ENCODE peak calls at places on chromosomes 1 and 21, in five cellular contexts. One of them, this sample, is unnamed.

GRCh38 chr21:46392921-46393320 is 65.8 kb upstream of the DIP2A start:
- DNase-seq in transverse colon: peak; percentile 13
- DNase-seq in NB4: no peak
- DNase-seq in fibroblast of lung: peak; percentile 52
- DNase-seq in fibroblast of villous mesenchyme: peak; percentile 73
- DNase-seq in this sample: peak; percentile 39

GRCh38 chr1:5333326-5333725 is 658.9 kb downstream of the NPHP4 start:
- DNase-seq in transverse colon: no peak
- DNase-seq in NB4: no peak
- DNase-seq in fibroblast of lung: no peak
- DNase-seq in fibroblast of villous mesenchyme: no peak
- DNase-seq in this sample: no peak

GRCh38 chr1:245915406-245915805 is 591.7 kb downstream of the SMYD3 start:
- DNase-seq in transverse colon: no peak
- DNase-seq in NB4: no peak
- DNase-seq in fibroblast of lung: no peak
- DNase-seq in fibroblast of villous mesenchyme: no peak
- DNase-seq in this sample: no peak

GRCh38 chr1:33641099-33641830 is 168.8 kb downstream of the ZSCAN20 start:
- DNase-seq in transverse colon: no peak
- DNase-seq in NB4: peak; percentile 23
- DNase-seq in fibroblast of lung: peak; percentile 23
- DNase-seq in fibroblast of villous mesenchyme: peak; percentile 18
- DNase-seq in this sample: peak; percentile 43

GRCh38 chr1:112619518-112620458 is at the start of gene CAPZA1:
- DNase-seq in transverse colon: peak; percentile 95
- DNase-seq in NB4: peak; percentile 96
- DNase-seq in fibroblast of lung: peak; percentile 92
- DNase-seq in fibroblast of villous mesenchyme: peak; percentile 94
- DNase-seq in this sample: peak; percentile 89

GRCh38 chr1:6163973-6164617 is 16.0 kb downstream of the CHD5 start:
- DNase-seq in transverse colon: no peak
- DNase-seq in NB4: no peak
- DNase-seq in fibroblast of lung: no peak
- DNase-seq in fibroblast of villous mesenchyme: no peak
- DNase-seq in this sample: no peak

GRCh38 chr1:91846007-91846620 is 39.8 kb downstream of the TGFBR3 start:
- DNase-seq in transverse colon: peak; percentile 70
- DNase-seq in NB4: peak; percentile 4
- DNase-seq in fibroblast of lung: peak; percentile 36
- DNase-seq in fibroblast of villous mesenchyme: peak; percentile 80
- DNase-seq in this sample: peak; percentile 85

GRCh38 chr21:27545754-27546349 is 579.0 kb upstream of the ADAMTS5 start:
- DNase-seq in transverse colon: no peak
- DNase-seq in NB4: no peak
- DNase-seq in fibroblast of lung: no peak
- DNase-seq in fibroblast of villous mesenchyme: no peak
- DNase-seq in this sample: no peak

GRCh38 chr21:44748621-44749020 is 37.2 kb upstream of the TSPEAR start:
- DNase-seq in transverse colon: no peak
- DNase-seq in NB4: no peak
- DNase-seq in fibroblast of lung: no peak
- DNase-seq in fibroblast of villous mesenchyme: no peak
- DNase-seq in this sample: no peak

GRCh38 chr1:231414260-231415016 is 7.6 kb downstream of the EGLN1 start:
- DNase-seq in transverse colon: no peak
- DNase-seq in NB4: no peak
- DNase-seq in fibroblast of lung: no peak
- DNase-seq in fibroblast of villous mesenchyme: no peak
- DNase-seq in this sample: no peak

GRCh38 chr1:28148880-28149195 is 27.7 kb downstream of the PTAFR start:
- DNase-seq in transverse colon: no peak
- DNase-seq in NB4: no peak
- DNase-seq in fibroblast of lung: no peak
- DNase-seq in fibroblast of villous mesenchyme: no peak
- DNase-seq in this sample: no peak

GRCh38 chr1:115302390-115302961 is 35.6 kb downstream of the NGF start:
- DNase-seq in transverse colon: no peak
- DNase-seq in NB4: no peak
- DNase-seq in fibroblast of lung: peak; percentile 93
- DNase-seq in fibroblast of villous mesenchyme: peak; percentile 75
- DNase-seq in this sample: peak; percentile 97

GRCh38 chr1:36384542-36385409 is 948 bp downstream of the STK40 start:
- DNase-seq in transverse colon: peak; percentile 84
- DNase-seq in NB4: peak; percentile 71
- DNase-seq in fibroblast of lung: peak; percentile 21
- DNase-seq in fibroblast of villous mesenchyme: peak; percentile 36
- DNase-seq in this sample: no peak

GRCh38 chr1:117802546-117803257 is 126.7 kb downstream of the GDAP2 start:
- DNase-seq in transverse colon: no peak
- DNase-seq in NB4: no peak
- DNase-seq in fibroblast of lung: peak; percentile 10
- DNase-seq in fibroblast of villous mesenchyme: peak; percentile 62
- DNase-seq in this sample: no peak

GRCh38 chr1:168180148-168180524 is 1.4 kb downstream of the TIPRL start:
- DNase-seq in transverse colon: no peak
- DNase-seq in NB4: peak; percentile 11
- DNase-seq in fibroblast of lung: no peak
- DNase-seq in fibroblast of villous mesenchyme: no peak
- DNase-seq in this sample: no peak

GRCh38 chr1:115280073-115280472 is 58.0 kb downstream of the NGF start:
- DNase-seq in transverse colon: no peak
- DNase-seq in NB4: no peak
- DNase-seq in fibroblast of lung: peak; percentile 85
- DNase-seq in fibroblast of villous mesenchyme: peak; percentile 83
- DNase-seq in this sample: peak; percentile 98

GRCh38 chr1:15114884-15115283 is 38.7 kb upstream of the TMEM51 start:
- DNase-seq in transverse colon: no peak
- DNase-seq in NB4: no peak
- DNase-seq in fibroblast of lung: no peak
- DNase-seq in fibroblast of villous mesenchyme: no peak
- DNase-seq in this sample: no peak

GRCh38 chr1:154744352-154744751 is 125.7 kb downstream of the KCNN3 start:
- DNase-seq in transverse colon: no peak
- DNase-seq in NB4: no peak
- DNase-seq in fibroblast of lung: no peak
- DNase-seq in fibroblast of villous mesenchyme: no peak
- DNase-seq in this sample: no peak

GRCh38 chr21:40276001-40276400 is 408.8 kb downstream of the PCP4 start:
- DNase-seq in transverse colon: no peak
- DNase-seq in NB4: no peak
- DNase-seq in fibroblast of lung: no peak
- DNase-seq in fibroblast of villous mesenchyme: no peak
- DNase-seq in this sample: no peak

GRCh38 chr1:89198081-89198480 is 661 bp downstream of the GBP4 start:
- DNase-seq in transverse colon: no peak
- DNase-seq in NB4: no peak
- DNase-seq in fibroblast of lung: no peak
- DNase-seq in fibroblast of villous mesenchyme: no peak
- DNase-seq in this sample: peak; percentile 0
- H3K4me3 ChIP-seq in transverse colon: peak overlapping the region; percentile 47
- H3K4me3 ChIP-seq in NB4: no peak overlapping the region
- H3K4me3 ChIP-seq in fibroblast of lung: peak overlapping the region; percentile 48
- H3K4me3 ChIP-seq in fibroblast of villous mesenchyme: peak overlapping the region; percentile 54
- H3K4me3 ChIP-seq in this sample: peak overlapping the region; percentile 54

GRCh38 chr1:214665606-214666110 is 62.7 kb downstream of the CENPF start:
- DNase-seq in transverse colon: no peak
- DNase-seq in NB4: no peak
- DNase-seq in fibroblast of lung: peak; percentile 74
- DNase-seq in fibroblast of villous mesenchyme: no peak
- DNase-seq in this sample: no peak

GRCh38 chr1:214664656-214665433 is 61.9 kb downstream of the CENPF start:
- DNase-seq in transverse colon: no peak
- DNase-seq in NB4: no peak
- DNase-seq in fibroblast of lung: peak; percentile 78
- DNase-seq in fibroblast of villous mesenchyme: no peak
- DNase-seq in this sample: no peak

GRCh38 chr1:214666674-214667073 is 63.7 kb downstream of the CENPF start:
- DNase-seq in transverse colon: no peak
- DNase-seq in NB4: no peak
- DNase-seq in fibroblast of lung: no peak
- DNase-seq in fibroblast of villous mesenchyme: no peak
- DNase-seq in this sample: no peak

GRCh38 chr1:214670098-214670497 is 67.1 kb downstream of the CENPF start:
- DNase-seq in transverse colon: no peak
- DNase-seq in NB4: no peak
- DNase-seq in fibroblast of lung: peak; percentile 25
- DNase-seq in fibroblast of villous mesenchyme: peak; percentile 85
- DNase-seq in this sample: peak; percentile 72
- H3K4me3 ChIP-seq in transverse colon: no peak overlapping the region
- H3K4me3 ChIP-seq in NB4: no peak overlapping the region
- H3K4me3 ChIP-seq in fibroblast of lung: no peak overlapping the region
- H3K4me3 ChIP-seq in fibroblast of villous mesenchyme: no peak overlapping the region
- H3K4me3 ChIP-seq in this sample: no peak overlapping the region

GRCh38 chr1:101308001-101308659 is 71.3 kb downstream of the S1PR1 start:
- DNase-seq in transverse colon: no peak
- DNase-seq in NB4: no peak
- DNase-seq in fibroblast of lung: no peak
- DNase-seq in fibroblast of villous mesenchyme: no peak
- DNase-seq in this sample: no peak

GRCh38 chr1:101308935-101309333 is 72.1 kb downstream of the S1PR1 start:
- DNase-seq in transverse colon: no peak
- DNase-seq in NB4: no peak
- DNase-seq in fibroblast of lung: no peak
- DNase-seq in fibroblast of villous mesenchyme: no peak
- DNase-seq in this sample: no peak

GRCh38 chr1:101310484-101310883 is 73.7 kb downstream of the S1PR1 start:
- DNase-seq in transverse colon: no peak
- DNase-seq in NB4: no peak
- DNase-seq in fibroblast of lung: no peak
- DNase-seq in fibroblast of villous mesenchyme: no peak
- DNase-seq in this sample: no peak

GRCh38 chr1:101311146-101311892 is 74.5 kb downstream of the S1PR1 start:
- DNase-seq in transverse colon: no peak
- DNase-seq in NB4: no peak
- DNase-seq in fibroblast of lung: no peak
- DNase-seq in fibroblast of villous mesenchyme: no peak
- DNase-seq in this sample: no peak

GRCh38 chr1:101309334-101310221 is 72.8 kb downstream of the S1PR1 start:
- DNase-seq in transverse colon: peak; percentile 39
- DNase-seq in NB4: peak; percentile 72
- DNase-seq in fibroblast of lung: peak; percentile 46
- DNase-seq in fibroblast of villous mesenchyme: peak; percentile 59
- DNase-seq in this sample: peak; percentile 67
- H3K4me3 ChIP-seq in transverse colon: peak overlapping the region; percentile 35
- H3K4me3 ChIP-seq in NB4: peak overlapping the region; percentile 51
- H3K4me3 ChIP-seq in fibroblast of lung: peak overlapping the region; percentile 61
- H3K4me3 ChIP-seq in fibroblast of villous mesenchyme: peak overlapping the region; percentile 34
- H3K4me3 ChIP-seq in this sample: peak overlapping the region; percentile 48

GRCh38 chr1:226202246-226202645 is 15.7 kb upstream of the ACBD3 start:
- DNase-seq in transverse colon: no peak
- DNase-seq in NB4: no peak
- DNase-seq in fibroblast of lung: no peak
- DNase-seq in fibroblast of villous mesenchyme: no peak
- DNase-seq in this sample: no peak

GRCh38 chr1:226201029-226201593 is 14.6 kb upstream of the ACBD3 start:
- DNase-seq in transverse colon: peak; percentile 20
- DNase-seq in NB4: peak; percentile 45
- DNase-seq in fibroblast of lung: no peak
- DNase-seq in fibroblast of villous mesenchyme: no peak
- DNase-seq in this sample: peak; percentile 27

GRCh38 chr1:226203237-226203636 is 16.7 kb upstream of the ACBD3 start:
- DNase-seq in transverse colon: no peak
- DNase-seq in NB4: no peak
- DNase-seq in fibroblast of lung: no peak
- DNase-seq in fibroblast of villous mesenchyme: no peak
- DNase-seq in this sample: no peak

GRCh38 chr1:226203693-226204092 is 17.2 kb upstream of the ACBD3 start:
- DNase-seq in transverse colon: no peak
- DNase-seq in NB4: no peak
- DNase-seq in fibroblast of lung: no peak
- DNase-seq in fibroblast of villous mesenchyme: no peak
- DNase-seq in this sample: no peak

DNA sequence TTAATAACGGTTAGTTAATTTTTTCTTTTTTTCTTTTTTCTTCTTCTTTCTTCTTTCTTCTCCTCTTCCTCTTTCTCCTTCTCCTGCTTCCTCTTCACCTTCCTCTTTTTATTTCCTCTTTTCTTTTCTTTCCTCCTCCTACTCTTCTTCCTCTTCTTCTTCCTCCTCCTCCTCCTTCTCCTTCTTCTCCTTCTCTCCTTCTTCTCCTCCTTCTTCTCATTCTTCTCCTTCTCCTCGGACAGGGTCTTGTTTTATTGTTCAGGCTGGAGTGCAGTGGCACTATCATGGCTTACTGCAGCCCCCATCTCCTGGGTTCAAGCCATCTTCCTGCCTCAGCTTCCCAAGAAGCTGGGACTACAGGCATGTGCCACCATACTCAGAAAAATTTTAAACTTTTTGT is 13.4 kb upstream of the ACBD3 start:
- DNase-seq in transverse colon: no peak
- DNase-seq in NB4: no peak
- DNase-seq in fibroblast of lung: no peak
- DNase-seq in fibroblast of villous mesenchyme: no peak
- DNase-seq in this sample: no peak
- H3K4me3 ChIP-seq in transverse colon: no peak overlapping the region
- H3K4me3 ChIP-seq in NB4: no peak overlapping the region
- H3K4me3 ChIP-seq in fibroblast of lung: no peak overlapping the region
- H3K4me3 ChIP-seq in fibroblast of villous mesenchyme: no peak overlapping the region
- H3K4me3 ChIP-seq in this sample: no peak overlapping the region